ENCODE peak calls at places on chromosome 15, in six cellular contexts. G, W, F, Q, J and L are unnamed samples.
A peak's percentile ranks its signal among the peaks of the same experiment; 100 is the strongest.

GRCh38 chr15:39588531-39589192 is 7.8 kb downstream of the THBS1 start:
- DNase-seq in Q (no peak), G (no peak), J (no peak), W (no peak), F (peak; percentile 41), L (no peak)

GRCh38 chr15:62107561-62108110 is 40.9 kb downstream of the C2CD4A start:
- DNase-seq in Q (no peak), W (no peak), G (no peak), J (no peak), F (no peak), L (no peak)

GRCh38 chr15:81642451-81642990 is 268.5 kb upstream of the TMC3 start:
- DNase-seq in W (no peak), Q (no peak), J (no peak), G (no peak), F (no peak), L (no peak)

GRCh38 chr15:60758961-60759729 is 280.2 kb upstream of the ICE2 start:
- DNase-seq in J (no peak), G (no peak), Q (no peak), W (no peak), F (no peak), L (no peak)

GRCh38 chr15:99445272-99445850 is 120.4 kb upstream of the MEF2A start:
- DNase-seq in F (no peak), G (no peak), J (no peak), Q (no peak), W (no peak), L (no peak)

GRCh38 chr15:80982205-80982604 is 7.4 kb downstream of the MESD start:
- DNase-seq in W (no peak), Q (no peak), F (no peak), J (no peak), G (no peak), L (no peak)

GRCh38 chr15:75138016-75138999 is 63.4 kb upstream of the C15orf39 start:
- DNase-seq in W (no peak), J (no peak), Q (no peak), G (no peak), F (no peak), L (no peak)

GRCh38 chr15:101540480-101541239 is 51.2 kb upstream of the PCSK6 start:
- DNase-seq in W (peak; percentile 22), G (no peak), F (no peak), Q (peak; percentile 14), J (no peak), L (no peak)

GRCh38 chr15:99749386-99749785 is 16.1 kb upstream of the LYSMD4 start:
- DNase-seq in F (no peak), G (no peak), J (no peak), Q (no peak), W (no peak), L (no peak)

GRCh38 chr15:40902605-40903561 is 8.6 kb downstream of the VPS18 start:
- DNase-seq in F (no peak), G (no peak), W (no peak), J (no peak), Q (no peak), L (no peak)

GRCh38 chr15:27492021-27492621 is 521.1 kb downstream of the GABRG3 start:
- DNase-seq in J (no peak), Q (no peak), G (no peak), W (no peak), F (no peak), L (no peak)

GRCh38 chr15:69071265-69071664 is 56.8 kb downstream of the NOX5 start:
- DNase-seq in Q (no peak), W (no peak), J (no peak), G (no peak), F (no peak), L (no peak)

GRCh38 chr15:86857701-86858100 is 778.0 kb downstream of the AGBL1 start:
- DNase-seq in Q (no peak), F (no peak), G (no peak), J (no peak), W (no peak), L (no peak)
- TF ChIP-seq CTCF in Q (no peak), F (no peak), G (no peak), J (no peak), W (no peak), L (no peak)

DNA sequence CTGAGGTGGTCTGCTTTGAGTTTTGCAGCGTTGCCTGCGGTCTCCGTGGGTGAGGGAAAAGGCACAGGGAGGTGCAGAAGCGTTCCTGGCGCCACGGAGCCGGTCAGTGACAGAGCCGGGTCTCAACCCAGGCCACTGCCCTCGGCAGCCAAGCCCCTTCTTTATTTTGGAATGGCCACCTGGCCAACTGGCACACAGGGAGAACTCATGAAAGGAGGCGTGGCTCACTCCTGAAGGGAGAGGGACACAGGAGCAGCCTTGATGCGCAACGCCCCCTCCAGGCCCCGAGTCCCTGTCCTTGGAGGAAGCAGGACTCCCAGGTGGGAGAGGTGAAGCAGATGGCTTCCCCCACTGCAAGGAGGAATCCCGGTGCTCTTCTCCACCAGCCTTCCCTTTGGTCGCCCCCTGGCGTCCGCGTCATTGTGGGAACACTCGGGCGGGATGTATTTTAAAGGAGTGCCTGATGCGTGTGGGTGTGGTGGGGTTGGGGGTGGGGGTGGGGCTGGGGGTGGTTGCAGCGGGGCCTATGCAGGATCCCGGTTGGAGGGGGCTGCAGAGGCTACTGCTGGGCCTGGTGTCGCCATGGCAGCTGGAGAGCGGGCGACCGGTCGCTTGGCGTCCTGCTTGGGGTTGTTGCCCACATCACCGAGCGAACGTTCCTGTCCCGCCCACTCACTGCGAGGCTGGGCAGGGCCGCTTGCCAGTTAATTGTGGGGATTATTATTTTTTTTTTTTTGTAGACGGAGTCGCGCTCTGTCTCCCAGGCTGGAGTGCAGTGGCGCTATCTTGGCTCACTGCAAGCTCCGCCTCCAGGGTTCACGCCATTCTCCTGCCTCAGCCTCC is 32.6 kb downstream of the APBA2 start:
- DNase-seq in G (peak; percentile 55), W (peak; percentile 98), J (no peak), F (no peak), Q (peak; percentile 46), L (peak; percentile 77)
- TF ChIP-seq CTCF in G (no peak), W (peak; percentile 68), J (no peak), F (no peak), Q (peak; percentile 38), L (peak; percentile 39)

DNA sequence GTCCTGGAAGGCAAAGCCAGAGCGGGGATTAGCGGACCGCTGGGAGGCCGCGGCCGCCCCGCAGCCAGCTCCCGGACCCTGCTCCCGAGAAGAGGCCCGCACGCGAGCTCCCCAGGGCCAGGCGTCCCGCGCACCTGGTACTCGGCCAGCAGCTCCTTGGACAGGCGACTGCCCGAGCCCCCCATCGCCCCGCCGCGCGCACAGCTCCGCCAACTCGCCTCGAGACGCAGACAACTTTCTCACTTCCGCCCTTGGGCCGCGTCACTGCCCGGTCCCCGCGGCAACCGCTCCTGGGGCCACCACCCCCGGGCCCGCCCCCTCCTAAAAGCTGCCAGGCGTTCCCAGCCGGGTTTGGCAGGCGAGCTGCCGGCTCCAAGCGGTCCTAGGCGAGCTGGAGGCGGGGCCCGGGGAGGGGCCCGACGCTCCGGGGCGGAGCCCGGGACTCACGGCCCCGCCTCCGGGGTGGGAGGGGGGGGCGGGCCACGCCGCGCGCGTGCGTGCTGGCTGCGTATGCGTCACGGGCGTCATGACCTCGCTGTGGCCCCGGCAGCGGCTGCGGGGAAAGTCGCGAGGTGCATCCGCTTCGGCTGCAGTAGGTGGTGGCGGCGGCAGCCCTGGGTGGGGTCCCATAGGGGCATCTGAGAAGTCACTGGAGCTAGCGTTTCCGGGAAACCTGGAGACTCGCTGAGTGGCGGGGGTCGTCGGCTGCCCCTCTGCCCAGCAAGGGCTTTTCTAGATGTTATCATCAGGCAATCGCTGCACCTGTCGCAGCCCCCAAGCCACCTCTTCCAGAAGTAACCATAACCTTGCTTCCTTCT is at the start of the genes CIB1 and GDPGP1:
- DNase-seq in W (peak; percentile 97), F (peak; percentile 79), Q (peak; percentile 97), G (peak; percentile 98), J (peak; percentile 98), L (peak; percentile 82)
- TF ChIP-seq CTCF in W (no peak), F (no peak), Q (no peak), G (no peak), J (no peak), L (no peak)

GRCh38 chr15:37771462-37771861 is 163.0 kb upstream of the TMCO5A start:
- DNase-seq in W (no peak), G (no peak), J (no peak), F (no peak), Q (no peak), L (no peak)
- TF ChIP-seq CTCF in W (no peak), G (no peak), J (no peak), F (no peak), Q (no peak), L (no peak)

GRCh38 chr15:66590435-66590834 is 24.6 kb upstream of the LCTL start:
- DNase-seq in G (no peak), F (no peak), J (no peak), W (no peak), Q (no peak), L (no peak)

GRCh38 chr15:66588971-66589370 is 23.2 kb upstream of the LCTL start:
- DNase-seq in F (no peak), Q (no peak), J (no peak), W (peak; percentile 63), G (no peak), L (no peak)

GRCh38 chr15:66593219-66593780 is 27.5 kb upstream of the LCTL start:
- DNase-seq in G (no peak), F (no peak), J (no peak), Q (no peak), W (no peak), L (no peak)

GRCh38 chr15:66592505-66593218 is 26.9 kb upstream of the LCTL start:
- DNase-seq in J (no peak), Q (peak; percentile 79), F (no peak), G (no peak), W (no peak), L (no peak)

GRCh38 chr15:66591322-66591862 is 25.6 kb upstream of the LCTL start:
- DNase-seq in G (no peak), J (no peak), W (no peak), Q (no peak), F (no peak), L (no peak)
- TF ChIP-seq CTCF in G (no peak), J (no peak), W (no peak), Q (no peak), F (no peak), L (no peak)

DNA sequence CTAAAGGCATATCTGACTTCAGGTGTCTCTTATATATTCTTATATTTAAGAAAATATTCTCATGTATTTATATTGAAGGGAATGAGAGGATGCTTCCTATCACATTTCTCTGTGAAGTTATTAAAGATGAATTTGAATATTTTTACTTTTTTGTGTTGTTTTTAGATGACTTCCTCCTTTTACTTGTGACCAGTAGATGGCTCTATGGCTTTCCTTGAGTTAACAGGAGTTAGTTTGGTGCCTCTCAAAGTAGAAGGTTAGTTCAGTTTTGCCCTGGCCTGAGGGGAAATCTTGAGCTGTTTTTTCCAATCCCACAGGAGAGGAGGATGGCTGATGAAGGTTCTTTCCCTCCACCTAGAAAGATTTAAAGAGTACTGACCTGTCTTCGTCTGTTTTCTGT is 80.7 kb downstream of the SQOR start:
- DNase-seq in J (no peak), F (no peak), G (no peak), Q (no peak), W (no peak), L (no peak)
- TF ChIP-seq CTCF in J (no peak), F (peak; percentile 5), G (peak; percentile 8), Q (peak; percentile 51), W (peak; percentile 55), L (no peak)

GRCh38 chr15:93070901-93071300 is 18.1 kb downstream of the RGMA start:
- DNase-seq in F (no peak), G (no peak), Q (no peak), J (no peak), W (no peak), L (no peak)
- TF ChIP-seq CTCF in F (no peak), G (no peak), Q (no peak), J (no peak), W (no peak), L (no peak)

GRCh38 chr15:36773698-36774097 is 194.3 kb downstream of the CDIN1 start:
- DNase-seq in W (no peak), F (no peak), Q (no peak), J (no peak), G (no peak), L (no peak)
- TF ChIP-seq CTCF in W (no peak), F (no peak), Q (no peak), J (no peak), G (no peak), L (no peak)